ENCODE peak calls at places on chromosomes 1 and 21, in seven cellular contexts. One of them, this sample, is unnamed.

GRCh38 chr1:183914283-183914682 is 109.4 kb downstream of the RGL1 start:
- DNase-seq in stomach: no peak
- DNase-seq in right cardiac atrium: no peak
- DNase-seq in Karpas-422: no peak
- DNase-seq in mammary epithelial cell: no peak
- DNase-seq in brain microvascular endothelial cell: no peak
- DNase-seq in aorta: no peak
- DNase-seq in this sample: no peak

GRCh38 chr1:72278461-72278860 is 3.9 kb downstream of the NEGR1 start:
- DNase-seq in stomach: no peak
- DNase-seq in right cardiac atrium: no peak
- DNase-seq in Karpas-422: no peak
- DNase-seq in mammary epithelial cell: no peak
- DNase-seq in brain microvascular endothelial cell: no peak
- DNase-seq in aorta: no peak
- DNase-seq in this sample: no peak

GRCh38 chr21:44312716-44313115 is 12.9 kb downstream of the PFKL start:
- DNase-seq in stomach: no peak
- DNase-seq in right cardiac atrium: no peak
- DNase-seq in Karpas-422: no peak
- DNase-seq in mammary epithelial cell: no peak
- DNase-seq in brain microvascular endothelial cell: no peak
- DNase-seq in aorta: no peak
- DNase-seq in this sample: no peak

GRCh38 chr1:161531986-161532875 is 7.9 kb downstream of the HSPA6 start:
- DNase-seq in stomach: no peak
- DNase-seq in right cardiac atrium: no peak
- DNase-seq in Karpas-422: no peak
- DNase-seq in mammary epithelial cell: no peak
- DNase-seq in brain microvascular endothelial cell: no peak
- DNase-seq in aorta: no peak
- DNase-seq in this sample: no peak

GRCh38 chr1:89669445-89669844 is 36.5 kb downstream of the LRRC8C start:
- DNase-seq in stomach: no peak
- DNase-seq in right cardiac atrium: no peak
- DNase-seq in Karpas-422: peak
- DNase-seq in mammary epithelial cell: no peak
- DNase-seq in brain microvascular endothelial cell: no peak
- DNase-seq in aorta: no peak
- DNase-seq in this sample: no peak

GRCh38 chr1:238489006-238489405 is 598.3 kb upstream of the ZP4 start:
- DNase-seq in stomach: no peak
- DNase-seq in right cardiac atrium: no peak
- DNase-seq in Karpas-422: no peak
- DNase-seq in mammary epithelial cell: no peak
- DNase-seq in brain microvascular endothelial cell: no peak
- DNase-seq in aorta: no peak
- DNase-seq in this sample: no peak

GRCh38 chr1:216587715-216588114 is 135.5 kb downstream of the ESRRG start:
- DNase-seq in stomach: no peak
- DNase-seq in right cardiac atrium: no peak
- DNase-seq in Karpas-422: no peak
- DNase-seq in mammary epithelial cell: no peak
- DNase-seq in brain microvascular endothelial cell: no peak
- DNase-seq in aorta: no peak
- DNase-seq in this sample: no peak

GRCh38 chr21:45002381-45003204 is 62.8 kb downstream of the SLX9 start:
- DNase-seq in stomach: no peak
- DNase-seq in right cardiac atrium: peak
- DNase-seq in Karpas-422: no peak
- DNase-seq in mammary epithelial cell: no peak
- DNase-seq in brain microvascular endothelial cell: no peak
- DNase-seq in aorta: peak
- DNase-seq in this sample: no peak

GRCh38 chr21:25080161-25080560 is 527.1 kb downstream of the MRPL39 start:
- DNase-seq in stomach: no peak
- DNase-seq in right cardiac atrium: no peak
- DNase-seq in Karpas-422: no peak
- DNase-seq in mammary epithelial cell: no peak
- DNase-seq in brain microvascular endothelial cell: no peak
- DNase-seq in aorta: no peak
- DNase-seq in this sample: no peak

GRCh38 chr1:39158330-39159086 is 46.0 kb upstream of the MACF1 start:
- DNase-seq in stomach: peak
- DNase-seq in right cardiac atrium: no peak
- DNase-seq in Karpas-422: no peak
- DNase-seq in mammary epithelial cell: peak
- DNase-seq in brain microvascular endothelial cell: no peak
- DNase-seq in aorta: no peak
- DNase-seq in this sample: peak

GRCh38 chr1:199710974-199711373 is 316.5 kb upstream of the NR5A2 start:
- DNase-seq in stomach: no peak
- DNase-seq in right cardiac atrium: no peak
- DNase-seq in Karpas-422: no peak
- DNase-seq in mammary epithelial cell: no peak
- DNase-seq in brain microvascular endothelial cell: no peak
- DNase-seq in aorta: no peak
- DNase-seq in this sample: no peak

GRCh38 chr1:242201090-242201489 is 202.2 kb upstream of the MAP1LC3C start:
- DNase-seq in stomach: no peak
- DNase-seq in right cardiac atrium: no peak
- DNase-seq in Karpas-422: no peak
- DNase-seq in mammary epithelial cell: no peak
- DNase-seq in brain microvascular endothelial cell: no peak
- DNase-seq in aorta: no peak
- DNase-seq in this sample: no peak

GRCh38 chr1:151611288-151611790 is 511 bp upstream of the SNX27 start:
- DNase-seq in stomach: peak
- DNase-seq in right cardiac atrium: peak
- DNase-seq in Karpas-422: peak
- DNase-seq in mammary epithelial cell: peak
- DNase-seq in brain microvascular endothelial cell: peak
- DNase-seq in aorta: no peak
- DNase-seq in this sample: peak

GRCh38 chr1:22487781-22488180 is 36.1 kb downstream of the ZBTB40 start:
- DNase-seq in stomach: no peak
- DNase-seq in right cardiac atrium: no peak
- DNase-seq in Karpas-422: no peak
- DNase-seq in mammary epithelial cell: no peak
- DNase-seq in brain microvascular endothelial cell: no peak
- DNase-seq in aorta: no peak
- DNase-seq in this sample: no peak

GRCh38 chr1:172125812-172126430 is 284.6 kb downstream of the DNM3 start:
- DNase-seq in stomach: no peak
- DNase-seq in right cardiac atrium: no peak
- DNase-seq in Karpas-422: no peak
- DNase-seq in mammary epithelial cell: no peak
- DNase-seq in brain microvascular endothelial cell: no peak
- DNase-seq in aorta: no peak
- DNase-seq in this sample: no peak

GRCh38 chr1:239308701-239309333 is 77.6 kb upstream of the CHRM3 start:
- DNase-seq in stomach: peak
- DNase-seq in right cardiac atrium: peak
- DNase-seq in Karpas-422: peak
- DNase-seq in mammary epithelial cell: peak
- DNase-seq in brain microvascular endothelial cell: peak
- DNase-seq in aorta: peak
- DNase-seq in this sample: peak

GRCh38 chr1:201019321-201019977 is 4.1 kb downstream of the KIF21B start:
- DNase-seq in stomach: peak
- DNase-seq in right cardiac atrium: peak
- DNase-seq in Karpas-422: peak
- DNase-seq in mammary epithelial cell: peak
- DNase-seq in brain microvascular endothelial cell: peak
- DNase-seq in aorta: peak
- DNase-seq in this sample: peak

GRCh38 chr21:45358261-45358670 is 46.7 kb upstream of the COL18A1 start:
- DNase-seq in stomach: no peak
- DNase-seq in right cardiac atrium: no peak
- DNase-seq in Karpas-422: no peak
- DNase-seq in mammary epithelial cell: no peak
- DNase-seq in brain microvascular endothelial cell: no peak
- DNase-seq in aorta: no peak
- DNase-seq in this sample: no peak

GRCh38 chr1:115829947-115830346 is 11.0 kb downstream of the NHLH2 start:
- DNase-seq in stomach: no peak
- DNase-seq in right cardiac atrium: no peak
- DNase-seq in Karpas-422: no peak
- DNase-seq in mammary epithelial cell: no peak
- DNase-seq in brain microvascular endothelial cell: no peak
- DNase-seq in aorta: no peak
- DNase-seq in this sample: no peak

GRCh38 chr1:9280015-9280860 is 12.5 kb upstream of the SPSB1 start:
- DNase-seq in stomach: peak
- DNase-seq in right cardiac atrium: peak
- DNase-seq in Karpas-422: no peak
- DNase-seq in mammary epithelial cell: peak
- DNase-seq in brain microvascular endothelial cell: peak
- DNase-seq in aorta: peak
- DNase-seq in this sample: peak

DNA sequence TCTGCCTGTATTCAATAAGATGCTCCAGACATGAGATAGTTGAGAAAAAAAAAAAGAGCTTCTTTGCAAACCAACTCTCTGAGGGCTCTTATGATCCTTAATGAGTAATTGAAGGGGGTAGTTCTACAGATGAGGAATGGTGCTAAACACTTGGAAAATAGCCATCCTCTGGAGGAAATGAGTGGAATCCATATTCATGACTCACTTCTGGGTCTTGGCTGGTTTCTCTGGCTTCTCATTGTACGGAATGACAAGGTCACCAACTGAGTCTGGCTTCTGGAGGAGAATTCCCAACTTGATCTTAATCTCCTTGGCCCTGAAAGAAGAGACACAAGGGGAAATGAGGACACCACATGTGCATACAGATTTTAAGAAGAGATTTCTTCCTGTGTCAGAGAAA is 34.7 kb downstream of the RGS5 start:
- DNase-seq in stomach: no peak
- DNase-seq in right cardiac atrium: no peak
- DNase-seq in Karpas-422: no peak
- DNase-seq in mammary epithelial cell: peak
- DNase-seq in brain microvascular endothelial cell: peak
- DNase-seq in aorta: no peak
- DNase-seq in this sample: no peak
- H3K27ac ChIP-seq in stomach: no peak
- H3K27ac ChIP-seq in right cardiac atrium: no peak
- H3K27ac ChIP-seq in Karpas-422: no peak
- H3K27ac ChIP-seq in mammary epithelial cell: no peak
- H3K27ac ChIP-seq in brain microvascular endothelial cell: peak
- H3K27ac ChIP-seq in aorta: no peak
- H3K27ac ChIP-seq in this sample: no peak

GRCh38 chr1:154729598-154729997 is 121.6 kb upstream of the ADAR start:
- DNase-seq in stomach: no peak
- DNase-seq in right cardiac atrium: no peak
- DNase-seq in Karpas-422: no peak
- DNase-seq in mammary epithelial cell: no peak
- DNase-seq in brain microvascular endothelial cell: no peak
- DNase-seq in aorta: no peak
- DNase-seq in this sample: no peak
- H3K27ac ChIP-seq in stomach: no peak
- H3K27ac ChIP-seq in right cardiac atrium: no peak
- H3K27ac ChIP-seq in Karpas-422: no peak
- H3K27ac ChIP-seq in mammary epithelial cell: peak
- H3K27ac ChIP-seq in brain microvascular endothelial cell: peak
- H3K27ac ChIP-seq in aorta: no peak
- H3K27ac ChIP-seq in this sample: no peak

DNA sequence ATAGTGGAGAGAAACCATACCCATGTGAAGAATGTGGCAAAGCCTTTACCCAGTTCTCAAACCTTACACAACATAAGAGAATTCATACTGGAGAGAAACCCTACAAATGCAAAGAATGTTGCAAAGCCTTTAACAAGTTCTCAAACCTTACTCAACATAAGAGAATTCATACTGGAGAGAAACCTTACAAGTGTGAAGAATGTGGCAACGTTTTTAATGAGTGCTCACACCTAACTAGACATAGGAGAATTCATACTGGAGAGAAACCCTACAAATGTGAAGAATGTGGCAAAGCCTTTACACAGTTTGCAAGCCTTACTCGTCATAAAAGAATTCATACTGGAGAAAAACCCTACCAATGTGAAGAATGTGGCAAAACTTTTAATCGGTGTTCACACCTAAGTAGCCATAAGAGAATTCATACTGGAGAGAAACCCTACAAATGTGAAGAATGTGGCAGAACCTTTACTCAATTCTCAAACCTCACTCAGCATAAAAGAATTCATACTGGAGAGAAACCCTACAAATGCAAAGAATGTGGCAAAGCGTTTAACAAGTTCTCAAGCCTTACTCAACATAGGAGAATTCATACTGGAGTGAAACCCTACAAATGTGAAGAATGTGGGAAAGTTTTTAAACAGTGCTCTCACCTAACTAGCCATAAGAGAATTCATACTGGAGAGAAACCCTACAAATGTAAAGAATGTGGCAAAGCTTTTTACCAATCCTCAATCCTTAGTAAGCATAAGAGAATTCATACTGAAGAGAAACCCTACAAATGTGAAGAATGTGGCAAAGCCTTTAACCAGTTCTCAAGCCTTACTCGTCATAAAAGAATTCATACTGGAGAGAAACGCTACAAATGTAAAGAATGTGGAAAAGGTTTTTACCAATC is 80.0 kb downstream of the JMJD4 start:
- DNase-seq in stomach: no peak
- DNase-seq in right cardiac atrium: no peak
- DNase-seq in Karpas-422: no peak
- DNase-seq in mammary epithelial cell: no peak
- DNase-seq in brain microvascular endothelial cell: no peak
- DNase-seq in aorta: no peak
- DNase-seq in this sample: no peak
- H3K27ac ChIP-seq in stomach: no peak
- H3K27ac ChIP-seq in right cardiac atrium: no peak
- H3K27ac ChIP-seq in Karpas-422: no peak
- H3K27ac ChIP-seq in mammary epithelial cell: no peak
- H3K27ac ChIP-seq in brain microvascular endothelial cell: no peak
- H3K27ac ChIP-seq in aorta: no peak
- H3K27ac ChIP-seq in this sample: no peak

GRCh38 chr1:158094571-158094970 is 86.1 kb upstream of the CD1D start:
- DNase-seq in stomach: no peak
- DNase-seq in right cardiac atrium: no peak
- DNase-seq in Karpas-422: no peak
- DNase-seq in mammary epithelial cell: no peak
- DNase-seq in brain microvascular endothelial cell: no peak
- DNase-seq in aorta: no peak
- DNase-seq in this sample: no peak

GRCh38 chr1:158089925-158090675 is 90.6 kb upstream of the CD1D start:
- DNase-seq in stomach: no peak
- DNase-seq in right cardiac atrium: no peak
- DNase-seq in Karpas-422: no peak
- DNase-seq in mammary epithelial cell: no peak
- DNase-seq in brain microvascular endothelial cell: no peak
- DNase-seq in aorta: no peak
- DNase-seq in this sample: no peak

GRCh38 chr1:158089476-158089875 is 91.2 kb upstream of the CD1D start:
- DNase-seq in stomach: no peak
- DNase-seq in right cardiac atrium: no peak
- DNase-seq in Karpas-422: no peak
- DNase-seq in mammary epithelial cell: no peak
- DNase-seq in brain microvascular endothelial cell: no peak
- DNase-seq in aorta: no peak
- DNase-seq in this sample: no peak

GRCh38 chr1:158095737-158096335 is 84.9 kb upstream of the CD1D start:
- DNase-seq in stomach: no peak
- DNase-seq in right cardiac atrium: no peak
- DNase-seq in Karpas-422: peak
- DNase-seq in mammary epithelial cell: no peak
- DNase-seq in brain microvascular endothelial cell: peak
- DNase-seq in aorta: no peak
- DNase-seq in this sample: no peak

GRCh38 chr1:158093376-158093775 is 87.3 kb upstream of the CD1D start:
- DNase-seq in stomach: no peak
- DNase-seq in right cardiac atrium: no peak
- DNase-seq in Karpas-422: no peak
- DNase-seq in mammary epithelial cell: no peak
- DNase-seq in brain microvascular endothelial cell: no peak
- DNase-seq in aorta: no peak
- DNase-seq in this sample: no peak
- H3K27ac ChIP-seq in stomach: no peak
- H3K27ac ChIP-seq in right cardiac atrium: no peak
- H3K27ac ChIP-seq in Karpas-422: no peak
- H3K27ac ChIP-seq in mammary epithelial cell: no peak
- H3K27ac ChIP-seq in brain microvascular endothelial cell: no peak
- H3K27ac ChIP-seq in aorta: no peak
- H3K27ac ChIP-seq in this sample: no peak

This sample was measured in lung.